ENCODE peak calls at places on chromosomes 1 and 21, in six cellular contexts. P, B, H, R, Y and F are unnamed samples.

GRCh38 chr1:87398644-87399043 is 70.0 kb downstream of the LMO4 start:
- DNase-seq in R (peak), H (no peak), B (no peak), Y (no peak), P (no peak), F (no peak)

GRCh38 chr21:35398366-35398982 is 349.4 kb upstream of the RUNX1 start:
- DNase-seq in Y (no peak), P (no peak), H (no peak), R (peak), B (no peak), F (no peak)

GRCh38 chr1:119878171-119878570 is 18.1 kb downstream of the ADAM30 start:
- DNase-seq in B (no peak), Y (no peak), H (no peak), R (no peak), P (no peak), F (no peak)

GRCh38 chr1:71521655-71522264 is 440.9 kb upstream of the ZRANB2 start:
- DNase-seq in B (peak), P (peak), H (no peak), R (peak), Y (peak), F (peak)

GRCh38 chr1:11562664-11563063 is 83.7 kb downstream of the DISP3 start:
- DNase-seq in H (no peak), P (no peak), B (no peak), R (no peak), Y (no peak), F (no peak)

GRCh38 chr1:235919127-235919796 is 52.6 kb upstream of the LYST start:
- DNase-seq in P (no peak), H (no peak), R (no peak), B (no peak), Y (no peak), F (no peak)

GRCh38 chr21:38179504-38179900 is 77.3 kb upstream of the KCNJ15 start:
- DNase-seq in P (no peak), H (no peak), R (no peak), B (no peak), Y (no peak), F (no peak)

GRCh38 chr1:40965531-40965930 is 14.0 kb upstream of the CTPS1 start:
- DNase-seq in Y (no peak), P (no peak), H (no peak), B (no peak), R (no peak), F (no peak)

GRCh38 chr1:41670558-41670957 is 186.1 kb upstream of the EDN2 start:
- DNase-seq in P (peak), B (no peak), R (peak), Y (no peak), H (no peak), F (no peak)

GRCh38 chr1:186008920-186009737 is 274.9 kb downstream of the HMCN1 start:
- DNase-seq in B (no peak), P (no peak), Y (peak), H (no peak), R (peak), F (no peak)

GRCh38 chr1:154730986-154731489 is 123.1 kb upstream of the ADAR start:
- DNase-seq in B (no peak), P (peak), Y (peak), H (no peak), R (peak), F (no peak)

GRCh38 chr1:185287451-185287850 is 29.6 kb downstream of the IVNS1ABP start:
- DNase-seq in Y (no peak), R (no peak), P (no peak), H (no peak), B (no peak), F (no peak)

GRCh38 chr1:155061381-155062150 is 2.0 kb upstream of the EFNA4 start:
- DNase-seq in R (peak), H (peak), B (peak), P (no peak), Y (no peak), F (peak)

GRCh38 chr1:18348354-18348753 is 132.4 kb upstream of the KLHDC7A start:
- DNase-seq in Y (no peak), B (no peak), H (no peak), P (no peak), R (no peak), F (no peak)